ENCODE peak calls at places on chromosomes 7 and 10, in eight cellular contexts. N is MM.1S, D is SK-N-SH, Y is hepatocyte, Z is GM23338, M is GM23248, T is OCI-LY7, X is HCT116. G is an unnamed sample.

GRCh38 chr7:135164357-135165021 is 6.0 kb downstream of the CYREN start:
- DNase-seq in T (no peak), X (no peak), N (no peak), Y (no peak), M (peak; percentile 14), D (peak; percentile 27), Z (no peak), G (no peak)

GRCh38 chr10:18879284-18879683 is 169.3 kb upstream of the MALRD1 start:
- DNase-seq in D (no peak), Y (peak; percentile 23), X (no peak), T (no peak), M (no peak), Z (no peak), N (no peak), G (no peak)

GRCh38 chr10:6228010-6228511 is 25.3 kb downstream of the PFKFB3 start:
- DNase-seq in D (peak; percentile 17), T (no peak), X (no peak), Y (no peak), N (no peak), M (peak; percentile 23), Z (no peak), G (peak; percentile 16)

GRCh38 chr7:4692055-4692454 is 10.0 kb downstream of the FOXK1 start:
- DNase-seq in Y (no peak), D (no peak), N (no peak), X (no peak), T (no peak), M (peak; percentile 90), Z (no peak), G (no peak)

GRCh38 chr10:80855348-80855971 is 317.8 kb downstream of the SH2D4B start:
- DNase-seq in X (no peak), M (no peak), D (peak; percentile 50), Z (peak; percentile 88), Y (peak; percentile 31), N (peak; percentile 12), T (peak; percentile 33), G (no peak)

GRCh38 chr7:97835296-97836138 is 36.7 kb downstream of the ASNS start:
- DNase-seq in T (peak; percentile 71), D (peak; percentile 61), N (peak; percentile 71), M (peak; percentile 81), Z (peak; percentile 86), Y (peak; percentile 86), X (peak; percentile 50), G (peak; percentile 79)

GRCh38 chr10:63977329-63977923 is 456.2 kb downstream of the REEP3 start:
- DNase-seq in M (peak; percentile 56), D (peak; percentile 61), Z (peak; percentile 84), N (peak; percentile 52), T (peak; percentile 42), X (peak; percentile 50), Y (peak; percentile 60), G (peak; percentile 79)

GRCh38 chr7:2566890-2567662 is 8.3 kb downstream of the IQCE start:
- DNase-seq in X (no peak), T (peak; percentile 42), Z (no peak), Y (no peak), N (peak; percentile 92), D (no peak), M (peak; percentile 32), G (no peak)

GRCh38 chr7:34133356-34133982 is 228.1 kb downstream of the BMPER start:
- DNase-seq in N (no peak), M (peak; percentile 97), D (peak; percentile 11), Y (peak; percentile 25), T (no peak), Z (no peak), X (no peak), G (peak; percentile 10)

GRCh38 chr10:88687853-88688467 is 18.1 kb upstream of the LIPK start:
- DNase-seq in D (peak; percentile 34), Z (peak; percentile 46), Y (peak; percentile 19), N (peak; percentile 26), X (peak; percentile 32), T (peak; percentile 26), M (peak; percentile 54), G (no peak)

GRCh38 chr7:5627745-5628547 is 153.5 kb downstream of the RNF216 start:
- DNase-seq in D (peak; percentile 76), Z (no peak), N (no peak), T (no peak), Y (no peak), M (no peak), X (no peak), G (no peak)

GRCh38 chr7:157306836-157307533 is 29.8 kb upstream of the DNAJB6 start:
- DNase-seq in D (no peak), X (no peak), Z (peak; percentile 33), N (no peak), Y (no peak), M (no peak), T (no peak), G (no peak)

GRCh38 chr10:76231258-76231934 is 800.0 kb downstream of the LRMDA start:
- DNase-seq in M (no peak), N (no peak), T (no peak), Y (no peak), Z (peak; percentile 76), X (no peak), D (no peak), G (no peak)

GRCh38 chr10:17951868-17952371 is at the start of gene SLC39A12:
- DNase-seq in M (peak; percentile 77), D (no peak), T (no peak), N (no peak), Z (no peak), Y (peak; percentile 18), X (no peak), G (peak; percentile 22)

GRCh38 chr10:101725843-101726242 is 30.9 kb upstream of the FBXW4 start:
- DNase-seq in X (no peak), M (no peak), D (no peak), Y (peak; percentile 21), Z (no peak), T (no peak), N (no peak), G (no peak)

GRCh38 chr10:16361086-16361485 is 75.7 kb upstream of the PTER start:
- DNase-seq in X (no peak), Z (no peak), Y (no peak), D (no peak), M (no peak), N (no peak), T (no peak), G (no peak)

GRCh38 chr10:27709304-27709703 is 36.3 kb downstream of the MKX start:
- DNase-seq in T (no peak), D (no peak), X (no peak), Y (no peak), Z (no peak), M (no peak), N (no peak), G (peak; percentile 81)

GRCh38 chr7:19275000-19275399 is 129.8 kb upstream of the FERD3L start:
- DNase-seq in T (peak; percentile 3), M (no peak), N (peak; percentile 23), Y (no peak), X (no peak), D (no peak), Z (no peak), G (no peak)

GRCh38 chr7:103824251-103824650 is 165.2 kb downstream of the RELN start:
- DNase-seq in Z (no peak), M (no peak), T (no peak), N (no peak), Y (no peak), X (no peak), D (no peak), G (no peak)

GRCh38 chr7:44798649-44799275 is 2.3 kb downstream of the PPIA start:
- DNase-seq in Y (no peak), D (no peak), T (no peak), N (no peak), M (peak; percentile 60), Z (no peak), X (no peak), G (no peak)

GRCh38 chr10:126063353-126063791 is 167.0 kb downstream of the FANK1 start:
- DNase-seq in Z (no peak), D (no peak), T (no peak), X (peak; percentile 19), N (no peak), M (peak; percentile 88), Y (no peak), G (peak; percentile 81)

GRCh38 chr7:20275637-20276036 is 55.1 kb upstream of the ITGB8 start:
- DNase-seq in D (no peak), Z (no peak), X (no peak), N (no peak), Y (no peak), T (no peak), M (peak; percentile 57), G (no peak)

GRCh38 chr7:93044147-93044810 is 73.5 kb downstream of the SAMD9 start:
- DNase-seq in M (peak; percentile 81), D (no peak), N (no peak), Z (peak; percentile 61), Y (no peak), T (no peak), X (no peak), G (peak; percentile 27)

GRCh38 chr7:74174606-74175082 is 488 bp downstream of the EIF4H start:
- DNase-seq in M (peak; percentile 75), Z (peak; percentile 65), Y (peak; percentile 70), N (peak; percentile 31), T (peak; percentile 59), D (peak; percentile 85), X (no peak), G (peak; percentile 15)

GRCh38 chr7:76222839-76223238 is 21.1 kb downstream of the SRRM3 start:
- DNase-seq in N (no peak), M (no peak), T (no peak), D (no peak), Z (no peak), Y (no peak), X (no peak), G (no peak)

GRCh38 chr7:1201916-1202315 is 30.8 kb upstream of the UNCX start:
- DNase-seq in T (no peak), M (no peak), N (no peak), D (no peak), Y (no peak), X (no peak), Z (no peak), G (no peak)
- H3K9me2 ChIP-seq in T (no peaks in the 10 kb centered on the region), M (no peaks in the 10 kb centered on the region), N (no peaks in the 10 kb centered on the region), D (no peaks in the 10 kb centered on the region), Y (no peaks in the 10 kb centered on the region), X (no peaks in the 10 kb centered on the region), Z (no peaks in the 10 kb centered on the region), G (no peaks in the 10 kb centered on the region)

GRCh38 chr7:150769768-150770167 is 30.4 kb downstream of the TMEM176B start:
- DNase-seq in D (no peak), X (no peak), Z (no peak), M (no peak), N (no peak), Y (no peak), T (no peak), G (no peak)
- TF ChIP-seq EZH2phosphoT487 in D (no peak), X (no peak), Z (no peak), M (no peak), N (no peak), Y (no peak), T (no peak), G (no peak)

DNA sequence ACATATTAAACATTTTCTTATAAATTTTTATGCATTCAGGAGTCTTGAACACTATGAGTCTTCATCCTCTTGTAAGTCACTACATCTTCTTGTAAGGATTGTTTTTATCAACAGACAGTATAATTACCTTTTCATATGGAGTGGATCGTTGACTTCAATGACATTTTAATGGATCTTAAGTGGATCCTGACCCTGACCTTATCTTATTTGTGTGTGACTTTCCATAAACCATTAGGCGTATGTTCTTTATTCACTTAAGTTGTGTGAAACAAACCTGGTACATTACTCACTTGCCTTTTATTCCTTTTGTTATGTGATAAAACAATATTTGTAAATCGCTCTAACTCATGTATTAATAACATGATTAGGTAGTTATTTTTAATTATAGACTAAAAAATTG is 18.5 kb upstream of the SEMA3C start:
- DNase-seq in Y (no peak), M (no peak), D (peak; percentile 37), T (no peak), X (no peak), Z (no peak), N (no peak), G (no peak)
- H3K9me2 ChIP-seq in Y (no peaks in the 10 kb centered on the region), M (peaks cover 3% of the 10 kb centered on the region), D (no peaks in the 10 kb centered on the region), T (no peaks in the 10 kb centered on the region), X (no peaks in the 10 kb centered on the region), Z (no peaks in the 10 kb centered on the region), N (no peaks in the 10 kb centered on the region), G (no peaks in the 10 kb centered on the region)

GRCh38 chr10:24891823-24892222 is 60.6 kb downstream of the PRTFDC1 start:
- DNase-seq in M (peak; percentile 38), Z (no peak), X (peak; percentile 68), T (no peak), D (peak; percentile 17), N (no peak), Y (no peak), G (peak; percentile 91)
- TF ChIP-seq EZH2phosphoT487 in M (no peak), Z (no peak), X (no peak), T (no peak), D (no peak), N (no peak), Y (no peak), G (no peak)